ENCODE peak calls at places on chromosomes 16 and 17, in five cellular contexts. C, I, D, T and X are unnamed samples.

GRCh38 chr16:89697616-89698331 is 3.7 kb downstream of the SPATA2L start:
- DNase-seq in C (no peak), D (no peak), T (no peak), I (no peak), X (no peak)

GRCh38 chr17:9924735-9925191 is 19.7 kb upstream of the RCVRN start:
- DNase-seq in C (peak), D (no peak), I (no peak), T (peak), X (peak)

GRCh38 chr17:27544350-27545131 is 86.4 kb upstream of the LGALS9 start:
- DNase-seq in I (no peak), T (peak), D (no peak), C (peak), X (no peak)

GRCh38 chr16:23491490-23492391 is 18.6 kb downstream of the GGA2 start:
- DNase-seq in D (no peak), T (no peak), I (no peak), C (peak), X (no peak)

GRCh38 chr17:13601317-13601775 is 383 bp downstream of the HS3ST3A1 start:
- DNase-seq in D (peak), T (no peak), C (no peak), I (no peak), X (no peak)

GRCh38 chr17:80264048-80264792 is 3.6 kb downstream of the RNF213 start:
- DNase-seq in T (peak), D (no peak), I (no peak), C (no peak), X (no peak)

GRCh38 chr17:40168262-40168832 is 8.9 kb upstream of the RAPGEFL1 start:
- DNase-seq in C (peak), T (peak), D (no peak), I (peak), X (peak)

GRCh38 chr17:78266231-78266631 is 34.8 kb downstream of the TMEM235 start:
- DNase-seq in C (no peak), T (no peak), I (no peak), D (no peak), X (no peak)

GRCh38 chr17:58643147-58643546 is 48.7 kb downstream of the TEX14 start:
- DNase-seq in I (no peak), T (no peak), D (no peak), C (peak), X (no peak)

DNA sequence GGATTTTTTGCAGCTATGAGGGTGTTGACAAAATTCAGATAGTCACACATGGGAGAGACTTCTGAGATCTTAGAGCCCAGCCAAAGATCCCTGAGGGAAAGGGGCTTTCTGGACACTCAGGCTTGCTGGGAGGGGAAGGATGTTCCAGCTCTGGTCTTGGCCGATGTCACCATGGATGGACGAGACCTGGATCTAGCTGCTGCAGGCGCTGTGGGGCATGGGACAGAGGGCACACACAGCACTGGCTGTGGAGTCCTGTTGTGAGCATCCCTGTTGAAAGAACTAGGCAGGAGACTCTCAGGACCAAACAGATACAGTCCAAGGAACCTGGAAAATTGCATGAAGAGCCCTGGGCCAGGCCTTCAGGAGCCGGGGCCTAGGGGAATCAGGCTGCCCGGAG is 80.1 kb upstream of the SDK2 start:
- DNase-seq in D (no peak), I (no peak), T (no peak), C (no peak), X (no peak)
- TF ChIP-seq CTCF in D (no peak), I (no peak), T (no peak), C (no peak), X (no peak)

GRCh38 chr17:4815043-4815675 is 8.2 kb downstream of the PLD2 start:
- DNase-seq in D (no peak), I (no peak), T (no peak), C (no peak), X (no peak)
- TF ChIP-seq CTCF in D (no peak), I (peak), T (peak), C (peak), X (no peak)

GRCh38 chr17:74881073-74881472 is 8.3 kb upstream of the FDXR start:
- DNase-seq in C (no peak), D (no peak), T (no peak), I (no peak), X (no peak)

GRCh38 chr17:74883241-74883750 is 10.1 kb downstream of the FADS6 start:
- DNase-seq in I (no peak), C (no peak), T (no peak), D (no peak), X (no peak)

GRCh38 chr17:74878658-74879057 is 5.9 kb upstream of the FDXR start:
- DNase-seq in I (no peak), D (no peak), T (no peak), C (no peak), X (no peak)

GRCh38 chr17:74879308-74879707 is 6.5 kb upstream of the FDXR start:
- DNase-seq in I (no peak), T (no peak), C (no peak), D (no peak), X (no peak)

GRCh38 chr17:74882517-74883240 is 9.9 kb upstream of the FDXR start:
- DNase-seq in I (no peak), D (no peak), C (no peak), T (no peak), X (no peak)
- TF ChIP-seq CTCF in I (no peak), D (no peak), C (no peak), T (no peak), X (no peak)

GRCh38 chr17:82831818-82832200 is 8.0 kb downstream of the ZNF750 start:
- DNase-seq in I (no peak), D (no peak), T (no peak), C (no peak), X (no peak)
- TF ChIP-seq CTCF in I (no peak), D (no peak), T (no peak), C (no peak), X (no peak)

GRCh38 chr17:16417399-16417798 is 2.0 kb downstream of the TRPV2 start:
- DNase-seq in I (no peak), T (no peak), C (no peak), D (no peak), X (no peak)

GRCh38 chr17:16419074-16419928 is 3.9 kb downstream of the TRPV2 start:
- DNase-seq in T (no peak), C (peak), D (no peak), I (no peak), X (no peak)

GRCh38 chr17:16417896-16418683 is 2.7 kb downstream of the TRPV2 start:
- DNase-seq in I (no peak), D (no peak), T (no peak), C (no peak), X (no peak)

GRCh38 chr17:16418684-16419066 is 3.3 kb downstream of the TRPV2 start:
- DNase-seq in C (no peak), T (no peak), D (no peak), I (no peak), X (no peak)

DNA sequence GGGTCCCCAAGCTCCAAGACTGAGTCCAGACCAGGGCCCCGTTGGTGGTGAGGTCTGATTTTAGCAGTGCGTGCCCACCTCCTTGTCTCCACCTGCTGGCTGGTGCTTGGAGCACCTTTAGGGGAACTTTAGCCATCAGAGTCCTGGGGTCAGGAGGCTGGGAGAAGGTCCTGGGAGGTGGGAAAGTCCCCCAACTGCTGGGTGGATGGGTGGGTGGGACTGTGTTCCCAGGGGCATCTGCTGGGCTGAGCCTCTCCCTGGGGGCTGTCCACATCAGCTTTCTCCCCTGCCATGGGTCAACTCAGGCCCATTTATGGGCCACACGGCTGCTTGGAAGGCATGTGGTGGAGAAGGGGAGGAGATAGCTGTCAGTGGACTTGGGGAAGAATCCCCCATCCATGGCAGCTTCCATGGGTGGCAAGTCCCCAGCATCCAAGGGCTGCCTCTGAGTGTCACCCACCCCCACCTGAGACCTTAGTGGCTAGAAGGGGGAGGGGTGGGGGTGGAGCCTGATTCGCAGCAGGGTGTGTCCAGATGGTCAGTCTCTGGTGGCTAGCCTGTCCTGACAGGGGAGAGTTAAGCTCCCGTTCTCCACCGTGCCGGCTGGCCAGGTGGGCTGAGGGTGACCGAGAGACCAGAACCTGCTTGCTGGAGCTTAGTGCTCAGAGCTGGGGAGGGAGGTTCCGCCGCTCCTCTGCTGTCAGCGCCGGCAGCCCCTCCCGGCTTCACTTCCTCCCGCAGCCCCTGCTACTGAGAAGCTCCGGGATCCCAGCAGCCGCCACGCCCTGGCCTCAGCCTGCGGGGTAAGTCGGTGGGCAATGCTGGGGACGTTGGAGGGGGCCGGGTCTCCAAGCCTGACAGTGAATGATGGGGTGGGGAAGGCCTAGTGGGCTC is at the start of gene TRPV2:
- DNase-seq in I (no peak), C (no peak), T (peak), D (peak), X (no peak)
- TF ChIP-seq CTCF in I (peak), C (peak), T (peak), D (no peak), X (no peak)

GRCh38 chr17:29625037-29625750 is 2.5 kb upstream of the CORO6 start:
- DNase-seq in T (no peak), I (no peak), D (no peak), C (no peak), X (no peak)
- TF ChIP-seq CTCF in T (no peak), I (no peak), D (no peak), C (no peak), X (peak)

DNA sequence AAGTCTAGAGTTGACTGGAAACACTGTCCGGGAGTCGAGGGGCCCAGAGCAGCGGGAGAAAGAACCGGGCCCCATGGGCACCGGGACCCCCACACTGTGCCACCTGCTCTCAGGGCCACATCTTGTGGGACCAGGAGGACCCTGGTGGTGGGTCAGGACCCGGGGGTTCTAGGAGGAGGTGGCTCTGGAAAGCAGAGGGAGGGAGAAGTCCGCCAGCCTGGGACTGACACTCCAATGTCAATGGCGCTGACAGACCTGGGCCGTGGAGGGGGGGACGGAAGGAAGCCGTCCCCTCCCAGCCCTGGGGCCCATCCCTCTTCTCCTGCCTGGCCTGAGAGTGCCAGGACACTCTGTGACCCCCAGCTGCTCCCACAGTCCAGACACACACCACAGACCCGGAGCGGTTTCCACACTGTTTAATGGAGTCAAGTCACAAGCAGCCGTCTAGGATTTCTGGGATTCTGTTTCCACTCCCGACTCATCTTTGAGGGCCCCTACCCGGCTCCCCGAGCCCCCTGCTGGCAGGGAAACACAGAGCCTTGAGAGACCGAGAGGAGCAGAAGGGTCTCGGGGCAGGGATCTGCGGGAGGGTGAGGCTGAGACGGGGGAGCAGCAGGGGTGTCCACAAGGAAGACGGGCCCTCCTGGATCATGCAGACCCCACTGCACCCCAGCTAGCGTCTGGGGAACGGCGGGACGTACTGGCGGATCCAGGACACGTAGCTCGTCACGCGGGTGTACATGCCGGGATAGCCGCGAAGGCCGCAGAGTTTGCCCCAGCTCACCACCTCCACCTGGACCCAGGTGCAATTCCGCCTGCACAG is 23.6 kb upstream of the UBE2I start:
- DNase-seq in T (no peak), D (no peak), C (no peak), I (no peak), X (no peak)
- TF ChIP-seq CTCF in T (no peak), D (no peak), C (no peak), I (no peak), X (no peak)

GRCh38 chr16:83200005-83200779 is 573.4 kb downstream of the CDH13 start:
- DNase-seq in I (peak), T (no peak), D (no peak), C (peak), X (no peak)
- TF ChIP-seq CTCF in I (peak), T (no peak), D (no peak), C (peak), X (no peak)

GRCh38 chr17:61481421-61481820 is 29.2 kb downstream of the TBX4 start:
- DNase-seq in D (no peak), I (no peak), T (no peak), C (no peak), X (no peak)
- TF ChIP-seq CTCF in D (no peak), I (no peak), T (peak), C (no peak), X (no peak)

GRCh38 chr16:66548068-66548467 is 1.9 kb downstream of the TK2 start:
- DNase-seq in T (no peak), D (no peak), I (no peak), C (no peak), X (no peak)

GRCh38 chr16:66548868-66549267 is 1.1 kb downstream of the TK2 start:
- DNase-seq in I (no peak), T (no peak), D (no peak), C (no peak), X (no peak)

GRCh38 chr16:66549284-66550131 is at the start of gene TK2:
- DNase-seq in D (peak), T (peak), I (peak), C (peak), X (no peak)

GRCh38 chr16:66544358-66544757 is 5.6 kb downstream of the TK2 start:
- DNase-seq in C (no peak), T (no peak), I (no peak), D (no peak), X (no peak)

GRCh38 chr16:66547101-66547989 is 2.6 kb downstream of the TK2 start:
- DNase-seq in D (no peak), I (no peak), C (no peak), T (no peak), X (no peak)
- TF ChIP-seq CTCF in D (no peak), I (no peak), C (no peak), T (no peak), X (no peak)